ENCODE peak calls at places on chromosome 10, in eight cellular contexts. C is iPS DF 6.9; O is activated naive CD8-positive, alpha-beta T cell treated with anti-CD3 and anti-CD28 coated beads, Interleukin-2, amount 50 U/mL, for 24 hours; V is B cell; T is effector memory CD8-positive, alpha-beta T cell; P is HuH-7; L is GM13977; R is small intestine. Z is an unnamed sample.

GRCh38 chr10:7006614-7007013 is 404.2 kb downstream of the SFMBT2 start:
- DNase-seq in C (no peak), P (no peak), L (no peak), R (no peak), T (no peak), O (no peak), V (no peak), Z (no peak)

GRCh38 chr10:11719496-11719895 is 22.7 kb upstream of the ECHDC3 start:
- DNase-seq in T (no peak), C (no peak), V (no peak), R (no peak), L (no peak), P (no peak), O (no peak), Z (no peak)

GRCh38 chr10:86851329-86852207 is 95.1 kb downstream of the BMPR1A start:
- DNase-seq in C (no peak), R (no peak), L (no peak), P (no peak), O (no peak), V (no peak), T (no peak), Z (no peak)

GRCh38 chr10:780536-781524 is 91.4 kb upstream of the DIP2C start:
- DNase-seq in P (no peak), T (no peak), L (no peak), V (no peak), R (no peak), C (no peak), O (no peak), Z (no peak)

GRCh38 chr10:102379383-102379782 is 16.1 kb upstream of the NFKB2 start:
- DNase-seq in P (no peak), T (no peak), V (no peak), O (no peak), C (no peak), R (no peak), L (no peak), Z (no peak)

GRCh38 chr10:58560068-58560467 is 47.4 kb downstream of the BICC1 start:
- DNase-seq in R (no peak), O (no peak), C (no peak), V (no peak), T (no peak), P (no peak), L (no peak), Z (no peak)

GRCh38 chr10:45418859-45419672 is 45.0 kb downstream of the ALOX5 start:
- DNase-seq in V (peak; percentile 59), O (peak; percentile 68), P (peak; percentile 41), T (peak; percentile 25), R (peak; percentile 16), C (no peak), L (peak; percentile 83), Z (no peak)

GRCh38 chr10:103276941-103277712 is at the start of gene INA:
- DNase-seq in C (no peak), T (no peak), L (peak; percentile 75), P (no peak), V (no peak), R (no peak), O (peak; percentile 27), Z (no peak)

GRCh38 chr10:22618081-22618785 is 96.1 kb downstream of the PIP4K2A start:
- DNase-seq in R (no peak), L (no peak), T (no peak), V (no peak), O (no peak), P (no peak), C (no peak), Z (no peak)

GRCh38 chr10:77801474-77802238 is 124.9 kb downstream of the DLG5 start:
- DNase-seq in T (peak; percentile 57), V (no peak), P (no peak), O (peak; percentile 51), C (no peak), L (peak; percentile 55), R (no peak), Z (no peak)

GRCh38 chr10:121240556-121240955 is 357.7 kb downstream of the FGFR2 start:
- DNase-seq in R (peak; percentile 82), T (no peak), V (no peak), O (no peak), L (no peak), C (no peak), P (no peak), Z (no peak)

GRCh38 chr10:77037735-77038411 is 599.7 kb downstream of the KCNMA1 start:
- DNase-seq in T (no peak), P (no peak), L (no peak), V (no peak), C (no peak), R (no peak), O (no peak), Z (no peak)

GRCh38 chr10:119496282-119496681 is 46.2 kb downstream of the RGS10 start:
- DNase-seq in L (peak; percentile 42), P (no peak), T (no peak), C (no peak), O (peak; percentile 80), R (no peak), V (no peak), Z (no peak)

GRCh38 chr10:60803433-60803832 is 25.2 kb downstream of the CDK1 start:
- DNase-seq in P (no peak), R (no peak), T (no peak), L (no peak), O (no peak), V (no peak), C (no peak), Z (no peak)

GRCh38 chr10:11533328-11533781 is 78.1 kb downstream of the USP6NL start:
- DNase-seq in O (no peak), R (peak; percentile 56), T (no peak), L (no peak), V (no peak), P (no peak), C (peak; percentile 16), Z (peak; percentile 14)

GRCh38 chr10:29849434-29849833 is 210.0 kb downstream of the JCAD start:
- DNase-seq in T (no peak), O (no peak), C (no peak), V (no peak), P (no peak), L (no peak), R (no peak), Z (no peak)

GRCh38 chr10:111100198-111100597 is 23.4 kb downstream of the ADRA2A start:
- DNase-seq in V (no peak), L (no peak), T (no peak), O (no peak), R (peak; percentile 88), C (no peak), P (no peak), Z (no peak)

GRCh38 chr10:100396605-100397004 is 49.6 kb downstream of the SCD start:
- DNase-seq in C (no peak), O (no peak), T (no peak), P (no peak), V (no peak), R (no peak), L (no peak), Z (no peak)

GRCh38 chr10:87626422-87626892 is 33.2 kb upstream of the PAPSS2 start:
- DNase-seq in V (no peak), O (no peak), P (no peak), R (no peak), C (no peak), L (no peak), T (no peak), Z (no peak)

GRCh38 chr10:113960617-113961260 is 82.9 kb upstream of the ADRB1 start:
- DNase-seq in V (no peak), T (peak; percentile 61), C (no peak), L (peak; percentile 17), O (no peak), R (peak; percentile 96), P (no peak), Z (no peak)

GRCh38 chr10:26556756-26557640 is 118.9 kb downstream of the APBB1IP start:
- DNase-seq in V (peak; percentile 52), O (no peak), R (peak; percentile 60), C (no peak), L (peak; percentile 67), T (peak; percentile 21), P (peak; percentile 77), Z (peak; percentile 56)

GRCh38 chr10:124465003-124465776 is 3.6 kb downstream of the LHPP start:
- DNase-seq in C (no peak), R (peak; percentile 38), L (peak; percentile 70), O (no peak), P (no peak), V (peak; percentile 52), T (no peak), Z (peak; percentile 39)

GRCh38 chr10:80154978-80155695 is 22.6 kb downstream of the PLAC9 start:
- DNase-seq in V (no peak), L (no peak), T (no peak), R (no peak), P (no peak), O (no peak), C (no peak), Z (no peak)

GRCh38 chr10:31278279-31278941 is 40.6 kb upstream of the ZEB1 start:
- DNase-seq in T (no peak), L (no peak), P (no peak), C (no peak), V (no peak), O (no peak), R (no peak), Z (no peak)

GRCh38 chr10:82397859-82398258 is 522.9 kb downstream of the NRG3 start:
- DNase-seq in V (no peak), O (no peak), P (no peak), C (no peak), T (no peak), R (no peak), L (no peak), Z (no peak)

GRCh38 chr10:48885376-48885775 is 54.3 kb downstream of the LRRC18 start:
- DNase-seq in P (peak; percentile 19), R (no peak), C (peak; percentile 11), V (no peak), O (no peak), L (no peak), T (no peak), Z (peak; percentile 42)

GRCh38 chr10:127406018-127406550 is 143.0 kb upstream of the NPS start:
- DNase-seq in R (no peak), L (no peak), P (no peak), O (no peak), C (no peak), V (no peak), T (no peak), Z (no peak)

GRCh38 chr10:106609867-106610266 is 554.6 kb downstream of the SORCS1 start:
- DNase-seq in O (no peak), R (no peak), C (no peak), L (no peak), P (no peak), V (no peak), T (no peak), Z (peak; percentile 13)

GRCh38 chr10:44190541-44190940 is 194.4 kb downstream of the CXCL12 start:
- DNase-seq in L (no peak), C (no peak), R (no peak), V (no peak), O (no peak), T (no peak), P (no peak), Z (no peak)

GRCh38 chr10:110793887-110794286 is 77.8 kb upstream of the PDCD4 start:
- DNase-seq in V (no peak), R (no peak), L (no peak), O (no peak), P (no peak), C (no peak), T (no peak), Z (no peak)

GRCh38 chr10:66827353-66827752 is 98.5 kb upstream of the LRRTM3 start:
- DNase-seq in L (no peak), R (no peak), C (no peak), V (no peak), P (no peak), T (no peak), O (no peak), Z (no peak)